ENCODE peak calls at places on chromosomes 13 and 19, in six cellular contexts. B is brain microvascular endothelial cell; X is cardiac muscle cell; D is NK-92 treated with Interleukin-12 subunit alpha and Interleukin-12 subunit beta, amount 100 ng/mL, for 24 hours; M is DMS79 treated with DMSO at 0.1 percent for 48 hours; K is activated CD4-positive, alpha-beta T cell treated with anti-CD3 and anti-CD28 coated beads for 48 hours. V is an unnamed sample.

GRCh38 chr13:110759710-110760109 is 46.2 kb downstream of the ING1 start:
- DNase-seq in B (peak), X (no peak), D (no peak), M (no peak), K (no peak), V (no peak)

GRCh38 chr19:10044390-10044789 is 31.1 kb downstream of the RDH8 start:
- DNase-seq in B (no peak), X (no peak), D (no peak), M (no peak), K (no peak), V (peak)

GRCh38 chr19:53942001-53942786 is 20.5 kb upstream of the CACNG8 start:
- DNase-seq in B (peak), X (peak), D (no peak), M (no peak), K (peak), V (no peak)

GRCh38 chr19:40688987-40689338 is 1.5 kb downstream of the NUMBL start:
- DNase-seq in B (no peak), X (no peak), D (no peak), M (no peak), K (no peak), V (no peak)

GRCh38 chr13:48214519-48215121 is 18.4 kb upstream of the ITM2B start:
- DNase-seq in B (no peak), X (no peak), D (peak), M (no peak), K (peak), V (no peak)

GRCh38 chr19:18966304-18966703 is 25.3 kb upstream of the HOMER3 start:
- DNase-seq in B (no peak), X (no peak), D (no peak), M (no peak), K (no peak), V (no peak)

GRCh38 chr13:97188207-97188606 is 33.9 kb upstream of the MBNL2 start:
- DNase-seq in B (no peak), X (no peak), D (no peak), M (no peak), K (no peak), V (no peak)

GRCh38 chr13:102903659-102904407 is 58.0 kb downstream of the ERCC5 start:
- DNase-seq in B (peak), X (peak), D (no peak), M (peak), K (peak), V (no peak)

GRCh38 chr19:52535831-52536800 is 8.6 kb downstream of the ZNF808 start:
- DNase-seq in B (peak), X (peak), D (no peak), M (peak), K (peak), V (no peak)

GRCh38 chr19:3536429-3537100 is 2.4 kb upstream of the TEKTIP1 start:
- DNase-seq in B (no peak), X (no peak), D (no peak), M (no peak), K (no peak), V (no peak)

GRCh38 chr19:4376991-4377781 is 23.2 kb downstream of the SH3GL1 start:
- DNase-seq in B (no peak), X (no peak), D (no peak), M (no peak), K (no peak), V (no peak)

GRCh38 chr13:21971662-21972635 is 301.1 kb downstream of the FGF9 start:
- DNase-seq in B (no peak), X (no peak), D (no peak), M (no peak), K (no peak), V (no peak)

GRCh38 chr19:50837300-50837699 is 3.9 kb upstream of the KLK15 start:
- DNase-seq in B (no peak), X (no peak), D (no peak), M (no peak), K (no peak), V (no peak)

GRCh38 chr19:35725216-35725861 is 7.5 kb downstream of the KMT2B start:
- DNase-seq in B (no peak), X (no peak), D (no peak), M (no peak), K (no peak), V (no peak)

GRCh38 chr13:67635754-67636153 is 405.6 kb upstream of the PCDH9 start:
- DNase-seq in B (no peak), X (no peak), D (no peak), M (no peak), K (no peak), V (no peak)

GRCh38 chr13:40518481-40518882 is 148.0 kb downstream of the FOXO1 start:
- DNase-seq in B (no peak), X (no peak), D (no peak), M (no peak), K (peak), V (no peak)